ENCODE peak calls at places on chromosome 19, in five cellular contexts. M is H1, B is GM12878, Q is HepG2, C is K562. F is an unnamed sample.

GRCh38 chr19:18785179-18786124 is 5.7 kb downstream of the COMP start:
- DNase-seq in M (no peak), B (no peak), Q (peak), C (peak), F (peak)

GRCh38 chr19:21023901-21024300 is 3.4 kb downstream of the ZNF430 start:
- DNase-seq in M (no peak), B (no peak), Q (no peak), C (no peak), F (no peak)

GRCh38 chr19:16726916-16727315 is 7.3 kb downstream of the NWD1 start:
- DNase-seq in M (no peak), B (no peak), Q (no peak), C (no peak), F (no peak)

GRCh38 chr19:18294467-18294864 is 13.0 kb upstream of the JUND start:
- DNase-seq in M (no peak), B (no peak), Q (no peak), C (no peak), F (no peak)

GRCh38 chr19:50510700-50511068 is 307 bp downstream of the JOSD2 start:
- DNase-seq in M (no peak), B (no peak), Q (no peak), C (no peak), F (no peak)

GRCh38 chr19:18961767-18962423 is 20.9 kb upstream of the HOMER3 start:
- DNase-seq in M (peak), B (no peak), Q (peak), C (no peak), F (no peak)

GRCh38 chr19:7605490-7606222 is 10.0 kb downstream of the CAMSAP3 start:
- DNase-seq in M (peak), B (peak), Q (peak), C (peak), F (peak)

GRCh38 chr19:2289714-2290435 is 7.9 kb upstream of the PEAK3 start:
- DNase-seq in M (no peak), B (peak), Q (no peak), C (peak), F (no peak)

GRCh38 chr19:43934055-43934984 is 762 bp downstream of the ZNF45 start:
- DNase-seq in M (no peak), B (no peak), Q (no peak), C (peak), F (no peak)

GRCh38 chr19:1811472-1811894 is 593 bp downstream of the ATP8B3 start:
- DNase-seq in M (no peak), B (no peak), Q (peak), C (peak), F (peak)

GRCh38 chr19:662207-662961 is 630 bp downstream of the RNF126 start:
- DNase-seq in M (no peak), B (no peak), Q (peak), C (peak), F (no peak)

GRCh38 chr19:4516199-4516938 is 1.9 kb downstream of the PLIN4 start:
- DNase-seq in M (no peak), B (no peak), Q (no peak), C (no peak), F (no peak)

GRCh38 chr19:17654993-17655392 is 33.2 kb downstream of the UNC13A start:
- DNase-seq in M (no peak), B (no peak), Q (no peak), C (no peak), F (peak)

GRCh38 chr19:14390548-14390947 is 9.3 kb downstream of the ADGRE5 start:
- DNase-seq in M (no peak), B (no peak), Q (no peak), C (no peak), F (no peak)

GRCh38 chr19:52722062-52723005 is 12.5 kb downstream of the ZNF611 start:
- DNase-seq in M (no peak), B (no peak), Q (no peak), C (no peak), F (no peak)

GRCh38 chr19:19526581-19527370 is 1.9 kb upstream of the YJEFN3 start:
- DNase-seq in M (no peak), B (no peak), Q (no peak), C (no peak), F (no peak)

GRCh38 chr19:58551123-58551497 is 3.8 kb downstream of the CHMP2A start:
- DNase-seq in M (no peak), B (no peak), Q (no peak), C (no peak), F (no peak)

GRCh38 chr19:48398329-48399235 is 5.1 kb downstream of the GRIN2D start:
- DNase-seq in M (peak), B (no peak), Q (peak), C (peak), F (peak)
- TF ChIP-seq SRF in M (no peak), B (no peak), Q (no peak), C (no peak), F (no peak)

DNA sequence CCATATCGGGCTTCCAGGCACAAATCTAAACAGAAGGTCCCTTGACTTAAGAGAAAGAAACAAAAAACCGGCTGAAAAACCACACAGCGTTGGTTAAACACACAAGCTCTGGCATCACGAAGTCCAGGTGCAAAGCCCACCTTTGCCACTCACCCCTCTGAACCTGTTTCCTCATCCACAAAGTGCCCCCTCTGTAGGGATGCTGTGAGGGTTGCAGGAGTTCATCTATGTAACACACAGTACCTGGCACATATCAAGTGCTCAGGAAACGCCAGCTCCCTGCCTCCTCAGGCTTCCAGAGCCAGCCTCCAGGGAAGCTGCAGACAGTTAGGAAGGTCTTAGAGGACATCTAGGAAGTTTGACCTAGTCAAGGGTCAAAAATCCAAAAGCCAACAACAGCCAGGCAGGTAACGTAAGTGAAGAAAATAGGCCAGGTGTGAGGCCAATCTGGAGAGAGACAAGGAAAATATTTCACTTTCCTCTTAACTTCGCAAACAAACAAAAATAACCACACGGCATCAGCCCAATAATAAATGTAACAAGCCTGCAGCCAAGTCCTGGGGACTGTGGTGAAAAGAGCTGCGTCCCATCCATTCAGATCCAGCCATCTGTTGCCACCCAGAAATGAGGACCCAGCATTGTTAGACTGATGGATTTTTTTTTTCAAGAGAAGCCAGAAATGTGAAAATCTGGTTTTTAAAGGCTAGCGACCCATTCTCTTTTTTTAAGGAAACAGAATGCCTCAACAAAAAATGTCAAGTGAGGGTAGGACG is 10.0 kb downstream of the KDELR1 start:
- DNase-seq in M (no peak), B (no peak), Q (no peak), C (no peak), F (no peak)
- TF ChIP-seq SRF in M (no peak), B (no peak), Q (no peak), C (no peak), F (no peak)

DNA sequence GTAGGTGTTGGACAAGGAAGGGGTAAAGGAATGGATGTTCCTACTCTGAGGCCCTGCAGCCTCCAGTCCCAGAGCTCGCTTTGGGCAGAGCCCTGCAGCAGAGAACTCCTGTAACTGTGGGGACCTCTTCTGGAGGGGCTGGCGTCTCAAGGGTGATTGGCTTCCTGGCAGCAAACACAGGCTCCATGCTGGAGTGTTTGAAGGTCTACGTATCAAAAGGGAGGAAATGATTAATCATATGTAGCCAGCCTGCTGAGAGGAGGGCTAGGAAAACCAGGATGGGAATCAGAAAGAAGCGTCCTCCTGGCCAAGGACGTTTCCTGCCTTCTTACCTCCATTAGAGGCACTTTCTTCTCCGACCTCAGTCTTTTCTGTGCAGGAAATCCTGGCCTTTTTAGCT is 208.5 kb downstream of the TSHZ3 start:
- DNase-seq in M (no peak), B (no peak), Q (no peak), C (no peak), F (no peak)
- TF ChIP-seq SRF in M (no peak), B (no peak), Q (no peak), C (no peak), F (no peak)

GRCh38 chr19:35043906-35044305 is 2.4 kb downstream of the HPN start:
- DNase-seq in M (no peak), B (no peak), Q (no peak), C (no peak), F (no peak)

GRCh38 chr19:35046461-35046860 is 4.9 kb downstream of the HPN start:
- DNase-seq in M (no peak), B (no peak), Q (no peak), C (no peak), F (no peak)

GRCh38 chr19:35042954-35043604 is 1.6 kb downstream of the HPN start:
- DNase-seq in M (no peak), B (no peak), Q (peak), C (no peak), F (no peak)

GRCh38 chr19:35044317-35045117 is 3.0 kb downstream of the HPN start:
- DNase-seq in M (no peak), B (no peak), Q (peak), C (peak), F (no peak)

GRCh38 chr19:35045667-35046300 is 4.3 kb downstream of the HPN start:
- DNase-seq in M (no peak), B (peak), Q (no peak), C (peak), F (no peak)
- TF ChIP-seq SRF in M (no peak), B (no peak), Q (no peak), C (no peak), F (no peak)

GRCh38 chr19:41000310-41000737 is 9.2 kb downstream of the CYP2B6 start:
- DNase-seq in M (no peak), B (no peak), Q (peak), C (peak), F (peak)
- TF ChIP-seq SRF in M (no peak), B (no peak), Q (no peak), C (no peak), F (no peak)

DNA sequence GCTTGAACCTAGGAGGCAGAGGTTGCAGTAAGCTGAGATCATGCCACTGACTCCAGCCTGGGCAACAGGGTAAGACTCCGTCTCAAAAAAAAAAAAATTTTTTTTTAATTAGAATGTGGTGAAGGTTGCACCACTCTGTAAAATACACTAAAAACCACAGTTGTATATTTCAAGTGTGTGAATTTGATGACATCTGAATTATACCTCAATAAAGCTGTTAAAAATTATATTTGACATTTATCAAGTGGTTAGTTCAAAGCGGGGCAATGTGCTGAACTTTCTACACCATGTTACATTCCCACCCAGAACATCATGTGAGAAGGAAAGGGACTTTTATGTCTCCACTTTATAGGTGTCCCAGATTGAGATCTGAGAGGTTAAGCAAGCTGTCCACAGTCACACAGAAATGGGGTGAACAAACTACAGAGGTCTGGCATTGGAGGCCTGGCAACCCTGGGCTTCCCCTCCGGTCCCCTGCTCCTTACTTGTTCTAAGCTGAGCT is 5.9 kb upstream of the S1PR5 start:
- DNase-seq in M (no peak), B (no peak), Q (no peak), C (no peak), F (no peak)
- TF ChIP-seq SRF in M (no peak), B (no peak), Q (no peak), C (no peak), F (no peak)